ENCODE peak calls at places on chromosomes 1 and 21, in four cellular contexts. J, N, L and F are unnamed samples.

GRCh38 chr1:93503163-93503562 is 55.2 kb downstream of the FNBP1L start:
- DNase-seq in J (no peak), N (no peak), L (no peak), F (no peak)

GRCh38 chr1:29640428-29640785 is 404.1 kb downstream of the PTPRU start:
- DNase-seq in J (no peak), N (no peak), L (no peak), F (no peak)

GRCh38 chr1:212433577-212434462 is 1.1 kb downstream of the NENF start:
- DNase-seq in J (no peak), N (no peak), L (no peak), F (no peak)

GRCh38 chr1:171486048-171486519 is 754 bp downstream of the PRRC2C start:
- DNase-seq in J (peak; percentile 64), N (peak; percentile 39), L (peak; percentile 41), F (no peak)

GRCh38 chr1:44030606-44031050 is 634 bp downstream of the SLC6A9 start:
- DNase-seq in J (no peak), N (peak; percentile 24), L (no peak), F (peak; percentile 78)

GRCh38 chr1:23101101-23101827 is 67.4 kb downstream of the LUZP1 start:
- DNase-seq in J (no peak), N (no peak), L (no peak), F (no peak)

GRCh38 chr1:193326296-193326695 is 139.9 kb upstream of the B3GALT2 start:
- DNase-seq in J (no peak), N (no peak), L (no peak), F (no peak)

GRCh38 chr1:170367615-170368014 is 164.4 kb upstream of the GORAB start:
- DNase-seq in J (no peak), N (no peak), L (no peak), F (no peak)

GRCh38 chr1:51941528-51941927 is 49.0 kb downstream of the RAB3B start:
- DNase-seq in J (no peak), N (no peak), L (no peak), F (no peak)

GRCh38 chr1:150764617-150765090 is 924 bp downstream of the CTSS start:
- DNase-seq in J (peak; percentile 21), N (peak; percentile 23), L (peak; percentile 87), F (no peak)

GRCh38 chr1:231020816-231021215 is 19.2 kb downstream of the FAM89A start:
- DNase-seq in J (no peak), N (peak; percentile 13), L (no peak), F (no peak)

GRCh38 chr21:37787456-37787855 is 128.8 kb downstream of the KCNJ6 start:
- DNase-seq in J (peak; percentile 55), N (peak; percentile 86), L (peak; percentile 76), F (no peak)

GRCh38 chr1:88973520-88974137 is 18.8 kb downstream of the KYAT3 start:
- DNase-seq in J (no peak), N (peak; percentile 41), L (no peak), F (no peak)

GRCh38 chr1:182725264-182725965 is 41.0 kb upstream of the RGS8 start:
- DNase-seq in J (no peak), N (peak; percentile 68), L (no peak), F (no peak)

GRCh38 chr1:29519733-29520132 is 283.4 kb downstream of the PTPRU start:
- DNase-seq in J (no peak), N (no peak), L (no peak), F (no peak)

GRCh38 chr1:230919201-230919600 is 50.9 kb upstream of the C1orf198 start:
- DNase-seq in J (no peak), N (no peak), L (no peak), F (no peak)

GRCh38 chr1:234955107-234955731 is 173.4 kb downstream of the TOMM20 start:
- DNase-seq in J (no peak), N (no peak), L (no peak), F (peak; percentile 18)

GRCh38 chr1:222257024-222257423 is 290.9 kb downstream of the HHIPL2 start:
- DNase-seq in J (no peak), N (no peak), L (no peak), F (no peak)

GRCh38 chr1:184376359-184376758 is 10.5 kb upstream of the C1orf21 start:
- DNase-seq in J (no peak), N (no peak), L (no peak), F (no peak)

GRCh38 chr1:161849518-161849917 is 83.4 kb downstream of the ATF6 start:
- DNase-seq in J (no peak), N (no peak), L (no peak), F (no peak)

GRCh38 chr1:116915182-116915611 is 5.5 kb downstream of the PTGFRN start:
- DNase-seq in J (no peak), N (no peak), L (no peak), F (no peak)
- H3K27ac ChIP-seq in J (peak overlapping the region; percentile 89), N (no peak overlapping the region), L (no peak overlapping the region), F (no peak overlapping the region)

GRCh38 chr1:116942344-116942743 is 32.6 kb downstream of the PTGFRN start:
- DNase-seq in J (no peak), N (no peak), L (no peak), F (no peak)
- H3K27ac ChIP-seq in J (no peak overlapping the region), N (no peak overlapping the region), L (no peak overlapping the region), F (no peak overlapping the region)

GRCh38 chr21:33800753-33801423 is 114.7 kb downstream of the ATP5PO start:
- DNase-seq in J (no peak), N (no peak), L (no peak), F (no peak)
- H3K27ac ChIP-seq in J (peak overlapping the region; percentile 81), N (no peak overlapping the region), L (no peak overlapping the region), F (no peak overlapping the region)

GRCh38 chr1:59739111-59739510 is 75.6 kb upstream of the HOOK1 start:
- DNase-seq in J (no peak), N (no peak), L (no peak), F (no peak)
- H3K27ac ChIP-seq in J (no peak overlapping the region), N (no peak overlapping the region), L (peak overlapping the region; percentile 93), F (no peak overlapping the region)

GRCh38 chr1:15885269-15885668 is 37.8 kb downstream of the SPEN start:
- DNase-seq in J (no peak), N (no peak), L (no peak), F (no peak)
- H3K27ac ChIP-seq in J (peak overlapping the region; percentile 94), N (peak overlapping the region; percentile 82), L (no peak overlapping the region), F (peak overlapping the region; percentile 94)

GRCh38 chr21:34180406-34180805 is 107.0 kb downstream of the MRPS6 start:
- DNase-seq in J (no peak), N (no peak), L (no peak), F (no peak)
- H3K27ac ChIP-seq in J (no peak overlapping the region), N (no peak overlapping the region), L (no peak overlapping the region), F (no peak overlapping the region)

DNA sequence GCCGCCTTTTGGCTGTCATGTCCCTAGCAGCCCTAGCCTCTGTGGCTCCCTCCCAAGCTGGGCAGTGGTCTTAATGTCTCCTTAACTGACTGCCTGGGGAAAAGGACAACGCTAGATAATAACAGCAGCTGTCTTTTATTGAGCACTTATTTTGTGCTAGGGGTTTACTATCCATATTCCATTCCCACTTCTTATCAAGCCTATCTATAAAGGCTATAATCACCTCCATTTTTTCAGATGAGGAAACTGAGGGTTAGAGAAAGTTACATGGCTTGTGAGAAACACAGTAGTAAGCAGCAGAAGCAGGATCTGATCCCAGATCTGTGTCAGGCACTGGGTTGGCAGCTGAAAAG is 6.2 kb downstream of the SH3BGRL3 start:
- DNase-seq in J (no peak), N (no peak), L (no peak), F (no peak)
- H3K27ac ChIP-seq in J (no peak overlapping the region), N (no peak overlapping the region), L (no peak overlapping the region), F (no peak overlapping the region)

GRCh38 chr1:1033009-1033587 is 13.2 kb downstream of the AGRN start:
- DNase-seq in J (no peak), N (peak; percentile 54), L (peak; percentile 24), F (peak; percentile 83)
- H3K27ac ChIP-seq in J (no peak overlapping the region), N (no peak overlapping the region), L (no peak overlapping the region), F (peak overlapping the region; percentile 61)

GRCh38 chr1:59185163-59185855 is 111.6 kb upstream of the FGGY start:
- DNase-seq in J (no peak), N (no peak), L (no peak), F (no peak)

GRCh38 chr1:59186656-59187055 is 110.2 kb upstream of the FGGY start:
- DNase-seq in J (no peak), N (peak; percentile 69), L (peak; percentile 67), F (no peak)

GRCh38 chr1:59183918-59184317 is 113.0 kb upstream of the FGGY start:
- DNase-seq in J (no peak), N (no peak), L (no peak), F (no peak)

GRCh38 chr1:59184506-59184905 is 112.4 kb upstream of the FGGY start:
- DNase-seq in J (no peak), N (no peak), L (no peak), F (no peak)

GRCh38 chr1:59188413-59189213 is 108.3 kb upstream of the FGGY start:
- DNase-seq in J (no peak), N (no peak), L (no peak), F (no peak)
- H3K27ac ChIP-seq in J (no peak overlapping the region), N (no peak overlapping the region), L (no peak overlapping the region), F (no peak overlapping the region)

DNA sequence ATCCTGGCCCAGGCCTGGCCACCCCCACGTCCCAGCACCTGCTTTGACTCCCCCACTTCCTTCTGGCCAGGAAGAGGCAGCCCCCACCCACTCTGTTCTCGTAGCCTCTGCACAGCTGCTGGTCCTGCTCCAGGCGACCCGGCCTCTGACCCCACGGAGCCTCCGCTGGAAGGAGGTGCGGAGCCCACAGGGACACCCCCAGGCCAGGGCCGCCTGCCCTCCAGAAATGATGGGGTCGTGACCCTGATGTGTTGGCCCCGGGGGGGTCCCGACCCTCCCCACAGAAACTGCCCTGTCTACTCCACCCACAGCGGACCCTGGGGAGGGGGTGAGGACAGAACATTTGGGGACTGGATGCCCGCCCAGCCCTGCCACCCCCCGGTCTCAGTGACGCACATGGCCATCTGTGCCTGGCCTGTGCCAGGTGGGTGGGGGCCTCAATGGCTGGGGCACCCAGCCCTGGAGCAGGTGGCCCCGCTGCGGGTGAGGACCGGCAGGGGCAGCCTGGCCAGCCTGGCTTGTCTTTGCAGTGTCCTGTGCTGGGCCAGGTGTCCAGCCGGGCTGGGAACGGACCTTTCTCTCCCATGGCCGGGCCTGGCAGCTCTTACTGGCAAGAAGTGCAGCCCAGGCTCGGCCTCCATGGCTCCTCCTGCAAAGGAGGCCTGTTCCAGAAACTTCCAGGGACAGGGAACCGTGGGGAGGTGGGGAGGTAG is 78.6 kb downstream of the MORN1 start:
- DNase-seq in J (no peak), N (no peak), L (no peak), F (no peak)
- H3K27ac ChIP-seq in J (no peak overlapping the region), N (no peak overlapping the region), L (no peak overlapping the region), F (peak overlapping the region; percentile 42)